ENCODE peak calls at places on chromosomes 12 and 14, in five cellular contexts. One of them, this sample, is unnamed. For H3K36me3, the result is how much of the 10 kb centered on the place peaks cover.

GRCh38 chr14:104226421-104227385 is 88.3 kb downstream of the KIF26A start:
- DNase-seq in mammary epithelial cell: no peak
- DNase-seq in CD8-positive, alpha-beta memory T cell: no peak
- DNase-seq in IMR-90: no peak
- DNase-seq in fibroblast of lung: no peak
- DNase-seq in this sample: no peak

GRCh38 chr12:26242683-26243082 is 47.3 kb downstream of the SSPN start:
- DNase-seq in IMR-90: no peak
- DNase-seq in mammary epithelial cell: no peak
- DNase-seq in CD8-positive, alpha-beta memory T cell: no peak
- DNase-seq in fibroblast of lung: no peak
- DNase-seq in this sample: no peak

GRCh38 chr14:105483300-105484068 is 3.2 kb upstream of the CRIP1 start:
- DNase-seq in CD8-positive, alpha-beta memory T cell: no peak
- DNase-seq in IMR-90: no peak
- DNase-seq in fibroblast of lung: no peak
- DNase-seq in mammary epithelial cell: no peak
- DNase-seq in this sample: no peak

GRCh38 chr14:100767003-100767787 is 40.5 kb downstream of the DLK1 start:
- DNase-seq in CD8-positive, alpha-beta memory T cell: no peak
- DNase-seq in fibroblast of lung: no peak
- DNase-seq in mammary epithelial cell: no peak
- DNase-seq in IMR-90: no peak
- DNase-seq in this sample: no peak

GRCh38 chr12:89470741-89471504 is 53.7 kb downstream of the GALNT4 start:
- DNase-seq in IMR-90: peak
- DNase-seq in CD8-positive, alpha-beta memory T cell: peak
- DNase-seq in mammary epithelial cell: peak
- DNase-seq in fibroblast of lung: peak
- DNase-seq in this sample: no peak

GRCh38 chr12:14216405-14217294 is 148.8 kb upstream of the ATF7IP start:
- DNase-seq in mammary epithelial cell: peak
- DNase-seq in IMR-90: peak
- DNase-seq in fibroblast of lung: peak
- DNase-seq in CD8-positive, alpha-beta memory T cell: peak
- DNase-seq in this sample: no peak

GRCh38 chr12:120218680-120219606 is 18.0 kb upstream of the RPLP0 start:
- DNase-seq in mammary epithelial cell: no peak
- DNase-seq in CD8-positive, alpha-beta memory T cell: no peak
- DNase-seq in fibroblast of lung: no peak
- DNase-seq in IMR-90: no peak
- DNase-seq in this sample: no peak

GRCh38 chr12:7091660-7092228 is 501 bp downstream of the C1R start:
- DNase-seq in IMR-90: no peak
- DNase-seq in mammary epithelial cell: no peak
- DNase-seq in fibroblast of lung: no peak
- DNase-seq in CD8-positive, alpha-beta memory T cell: no peak
- DNase-seq in this sample: no peak

GRCh38 chr14:34228663-34229001 is 233.4 kb downstream of the SPTSSA start:
- DNase-seq in fibroblast of lung: no peak
- DNase-seq in mammary epithelial cell: no peak
- DNase-seq in IMR-90: no peak
- DNase-seq in CD8-positive, alpha-beta memory T cell: no peak
- DNase-seq in this sample: no peak

GRCh38 chr12:56153291-56154065 is 1.1 kb downstream of the MYL6B start:
- DNase-seq in IMR-90: no peak
- DNase-seq in mammary epithelial cell: no peak
- DNase-seq in CD8-positive, alpha-beta memory T cell: no peak
- DNase-seq in fibroblast of lung: no peak
- DNase-seq in this sample: no peak

GRCh38 chr12:107818984-107819383 is 44.5 kb downstream of the ASCL4 start:
- DNase-seq in mammary epithelial cell: peak
- DNase-seq in fibroblast of lung: peak
- DNase-seq in IMR-90: peak
- DNase-seq in CD8-positive, alpha-beta memory T cell: no peak
- DNase-seq in this sample: no peak

GRCh38 chr14:76500011-76500410 is 124.1 kb downstream of the ESRRB start:
- DNase-seq in CD8-positive, alpha-beta memory T cell: no peak
- DNase-seq in fibroblast of lung: peak
- DNase-seq in mammary epithelial cell: no peak
- DNase-seq in IMR-90: peak
- DNase-seq in this sample: no peak
- H3K36me3 ChIP-seq in CD8-positive, alpha-beta memory T cell: under half
- H3K36me3 ChIP-seq in fibroblast of lung: under half
- H3K36me3 ChIP-seq in mammary epithelial cell: under half
- H3K36me3 ChIP-seq in IMR-90: under half
- H3K36me3 ChIP-seq in this sample: under half

GRCh38 chr12:50537538-50537919 is 32.7 kb downstream of the DIP2B start:
- DNase-seq in fibroblast of lung: peak
- DNase-seq in IMR-90: peak
- DNase-seq in mammary epithelial cell: peak
- DNase-seq in CD8-positive, alpha-beta memory T cell: no peak
- DNase-seq in this sample: no peak

GRCh38 chr12:50533203-50533584 is 28.4 kb downstream of the DIP2B start:
- DNase-seq in CD8-positive, alpha-beta memory T cell: no peak
- DNase-seq in IMR-90: no peak
- DNase-seq in fibroblast of lung: no peak
- DNase-seq in mammary epithelial cell: no peak
- DNase-seq in this sample: no peak

GRCh38 chr12:50536831-50537537 is 32.2 kb downstream of the DIP2B start:
- DNase-seq in CD8-positive, alpha-beta memory T cell: no peak
- DNase-seq in fibroblast of lung: no peak
- DNase-seq in IMR-90: no peak
- DNase-seq in mammary epithelial cell: no peak
- DNase-seq in this sample: no peak

GRCh38 chr12:50530532-50530931 is 25.7 kb downstream of the DIP2B start:
- DNase-seq in mammary epithelial cell: no peak
- DNase-seq in fibroblast of lung: no peak
- DNase-seq in CD8-positive, alpha-beta memory T cell: no peak
- DNase-seq in IMR-90: no peak
- DNase-seq in this sample: no peak

GRCh38 chr12:50533971-50534370 is 29.2 kb downstream of the DIP2B start:
- DNase-seq in IMR-90: no peak
- DNase-seq in CD8-positive, alpha-beta memory T cell: no peak
- DNase-seq in mammary epithelial cell: no peak
- DNase-seq in fibroblast of lung: peak
- DNase-seq in this sample: no peak
- H3K36me3 ChIP-seq in IMR-90: under half
- H3K36me3 ChIP-seq in CD8-positive, alpha-beta memory T cell: under half
- H3K36me3 ChIP-seq in mammary epithelial cell: under half
- H3K36me3 ChIP-seq in fibroblast of lung: under half
- H3K36me3 ChIP-seq in this sample: under half

GRCh38 chr14:30885840-30886740 is 11.7 kb downstream of the COCH start:
- DNase-seq in CD8-positive, alpha-beta memory T cell: no peak
- DNase-seq in mammary epithelial cell: no peak
- DNase-seq in IMR-90: peak
- DNase-seq in fibroblast of lung: peak
- DNase-seq in this sample: no peak
- H3K36me3 ChIP-seq in CD8-positive, alpha-beta memory T cell: under half
- H3K36me3 ChIP-seq in mammary epithelial cell: under half
- H3K36me3 ChIP-seq in IMR-90: under half
- H3K36me3 ChIP-seq in fibroblast of lung: under half
- H3K36me3 ChIP-seq in this sample: under half

DNA sequence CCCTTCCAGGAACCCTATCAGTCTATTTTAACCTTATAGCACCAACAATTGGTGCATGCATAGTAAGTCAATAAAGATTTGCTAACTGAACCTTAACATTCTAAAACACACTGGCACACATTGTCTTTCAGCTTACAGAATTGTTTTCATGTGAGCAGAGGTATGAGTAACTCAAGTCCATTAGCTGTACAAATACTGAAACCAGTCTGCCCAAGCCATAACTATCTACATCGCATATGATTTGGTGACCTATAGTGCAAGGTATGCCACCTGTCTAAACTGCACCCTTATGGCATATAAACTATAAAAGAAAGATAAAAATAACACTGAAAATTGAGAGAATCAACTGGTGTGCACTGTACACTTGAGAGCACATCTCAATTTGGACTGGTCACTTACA is 34.8 kb downstream of the SBNO1 start:
- DNase-seq in mammary epithelial cell: no peak
- DNase-seq in CD8-positive, alpha-beta memory T cell: no peak
- DNase-seq in IMR-90: no peak
- DNase-seq in fibroblast of lung: no peak
- DNase-seq in this sample: no peak
- H3K36me3 ChIP-seq in mammary epithelial cell: under half
- H3K36me3 ChIP-seq in CD8-positive, alpha-beta memory T cell: under half
- H3K36me3 ChIP-seq in IMR-90: under half
- H3K36me3 ChIP-seq in fibroblast of lung: under half
- H3K36me3 ChIP-seq in this sample: under half

DNA sequence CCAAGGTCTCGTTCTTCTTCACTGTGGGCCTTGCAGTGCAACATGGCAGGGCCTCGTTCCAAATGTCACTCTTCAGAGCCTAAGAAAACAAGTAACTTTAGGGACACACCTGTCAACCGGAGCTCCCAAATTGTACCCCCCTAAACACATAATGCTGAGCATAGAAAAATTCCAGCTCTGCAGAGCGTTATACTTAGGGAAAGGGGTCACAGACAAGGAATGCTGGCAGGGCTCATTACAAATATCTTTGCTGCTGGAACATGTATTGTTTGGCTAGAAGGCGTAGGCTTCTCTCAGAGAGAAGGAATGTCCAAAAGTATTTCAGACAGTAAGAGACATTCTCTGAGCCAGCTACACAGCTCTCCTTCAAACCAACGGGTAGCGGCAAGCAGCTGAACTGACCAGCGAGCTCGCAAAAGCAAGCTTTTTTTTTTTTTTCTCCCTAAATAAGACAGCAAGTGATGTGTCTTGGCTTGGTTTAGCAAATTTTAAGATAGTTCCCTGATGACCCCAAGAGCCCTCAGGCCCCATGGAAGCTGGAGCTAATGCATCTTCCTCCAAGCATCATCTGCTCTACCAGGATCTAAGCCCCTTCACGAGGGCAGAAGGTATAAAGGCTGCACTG is 24.5 kb downstream of the SSH1 start:
- DNase-seq in fibroblast of lung: peak
- DNase-seq in CD8-positive, alpha-beta memory T cell: no peak
- DNase-seq in IMR-90: peak
- DNase-seq in mammary epithelial cell: peak
- DNase-seq in this sample: no peak
- H3K36me3 ChIP-seq in fibroblast of lung: under half
- H3K36me3 ChIP-seq in CD8-positive, alpha-beta memory T cell: under half
- H3K36me3 ChIP-seq in IMR-90: under half
- H3K36me3 ChIP-seq in mammary epithelial cell: under half
- H3K36me3 ChIP-seq in this sample: under half

GRCh38 chr12:47986266-47986610 is 18.0 kb downstream of the COL2A1 start:
- DNase-seq in fibroblast of lung: no peak
- DNase-seq in CD8-positive, alpha-beta memory T cell: no peak
- DNase-seq in IMR-90: no peak
- DNase-seq in mammary epithelial cell: no peak
- DNase-seq in this sample: no peak
- H3K36me3 ChIP-seq in fibroblast of lung: under half
- H3K36me3 ChIP-seq in CD8-positive, alpha-beta memory T cell: under half
- H3K36me3 ChIP-seq in IMR-90: under half
- H3K36me3 ChIP-seq in mammary epithelial cell: under half
- H3K36me3 ChIP-seq in this sample: under half

GRCh38 chr12:121748571-121749265 is 36.2 kb downstream of the TMEM120B start:
- DNase-seq in mammary epithelial cell: no peak
- DNase-seq in IMR-90: peak
- DNase-seq in fibroblast of lung: peak
- DNase-seq in CD8-positive, alpha-beta memory T cell: no peak
- DNase-seq in this sample: no peak
- H3K36me3 ChIP-seq in mammary epithelial cell: under half
- H3K36me3 ChIP-seq in IMR-90: under half
- H3K36me3 ChIP-seq in fibroblast of lung: under half
- H3K36me3 ChIP-seq in CD8-positive, alpha-beta memory T cell: under half
- H3K36me3 ChIP-seq in this sample: under half

GRCh38 chr12:121420109-121420508 is 20.2 kb downstream of the RNF34 start:
- DNase-seq in IMR-90: no peak
- DNase-seq in fibroblast of lung: no peak
- DNase-seq in mammary epithelial cell: no peak
- DNase-seq in CD8-positive, alpha-beta memory T cell: no peak
- DNase-seq in this sample: no peak

GRCh38 chr12:121427556-121428055 is 27.7 kb downstream of the RNF34 start:
- DNase-seq in IMR-90: no peak
- DNase-seq in CD8-positive, alpha-beta memory T cell: no peak
- DNase-seq in mammary epithelial cell: no peak
- DNase-seq in fibroblast of lung: no peak
- DNase-seq in this sample: no peak

GRCh38 chr12:121423253-121423652 is 23.3 kb downstream of the RNF34 start:
- DNase-seq in fibroblast of lung: no peak
- DNase-seq in IMR-90: no peak
- DNase-seq in CD8-positive, alpha-beta memory T cell: no peak
- DNase-seq in mammary epithelial cell: no peak
- DNase-seq in this sample: no peak

GRCh38 chr12:121424632-121424992 is 24.7 kb downstream of the RNF34 start:
- DNase-seq in mammary epithelial cell: no peak
- DNase-seq in CD8-positive, alpha-beta memory T cell: no peak
- DNase-seq in fibroblast of lung: no peak
- DNase-seq in IMR-90: no peak
- DNase-seq in this sample: no peak

DNA sequence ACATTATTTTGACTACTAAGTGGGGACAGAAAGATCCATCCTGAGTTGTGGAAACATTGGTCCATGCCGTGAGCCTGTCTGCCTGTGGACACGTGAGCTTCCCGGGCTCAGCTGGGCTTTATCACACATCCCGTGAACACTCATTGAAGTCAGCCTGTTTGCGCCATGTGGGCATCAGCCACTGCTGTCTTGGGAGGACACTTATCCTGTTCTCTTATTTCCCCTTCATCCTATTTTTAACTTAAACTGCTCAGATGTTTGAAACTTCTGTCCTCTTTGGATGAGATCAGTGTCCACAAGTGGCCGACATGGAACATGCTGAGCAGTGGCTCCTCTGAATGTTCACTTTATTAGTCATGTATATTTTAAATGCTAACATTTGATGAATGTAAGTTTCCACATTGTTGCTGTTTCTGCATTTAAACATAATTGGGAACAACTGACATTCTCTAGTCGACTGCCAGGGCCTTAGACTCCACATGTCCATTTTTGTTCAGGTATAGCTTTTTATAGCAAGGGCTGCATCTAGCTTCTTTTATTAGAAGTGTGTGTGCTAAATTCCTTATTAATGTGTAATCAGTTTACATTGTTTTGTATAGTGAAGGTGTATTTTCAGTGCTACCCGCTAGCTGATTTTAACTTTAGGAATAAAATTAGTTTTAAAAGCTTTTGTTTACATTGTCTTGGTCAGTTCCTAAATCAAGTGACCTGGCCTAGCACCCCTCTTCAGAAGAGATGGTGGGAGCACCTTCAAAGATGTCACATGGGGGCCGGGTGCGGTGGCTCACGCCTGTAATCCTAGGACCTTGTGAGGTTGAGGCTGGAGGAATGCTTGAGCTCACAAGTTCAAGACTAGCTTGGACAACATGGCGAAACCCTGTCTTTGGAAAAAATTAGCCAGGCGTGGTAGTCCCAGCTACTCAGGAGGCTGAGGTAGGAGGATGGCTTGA is 24.0 kb downstream of the RNF34 start:
- DNase-seq in IMR-90: peak
- DNase-seq in fibroblast of lung: no peak
- DNase-seq in CD8-positive, alpha-beta memory T cell: no peak
- DNase-seq in mammary epithelial cell: no peak
- DNase-seq in this sample: no peak
- H3K36me3 ChIP-seq in IMR-90: half or more
- H3K36me3 ChIP-seq in fibroblast of lung: under half
- H3K36me3 ChIP-seq in CD8-positive, alpha-beta memory T cell: half or more
- H3K36me3 ChIP-seq in mammary epithelial cell: half or more
- H3K36me3 ChIP-seq in this sample: under half

This sample was measured in pancreas.